ENCODE peak calls at places on chromosome 14, in six cellular contexts. R is esophagus muscularis mucosa, D is endothelial cell of umbilical vein, A is body of pancreas, S is A549, G is ovary. K is an unnamed sample. For H3K4me1, the result is how much of the 10 kb centered on the place peaks cover.

GRCh38 chr14:94129758-94130414 is 482 bp upstream of the IFI27L2 start:
- DNase-seq in R (peak), D (peak), A (peak), S (peak), G (peak), K (peak)

GRCh38 chr14:36455241-36455627 is 64.8 kb downstream of the NKX2-1 start:
- DNase-seq in R (no peak), D (no peak), A (no peak), S (no peak), G (no peak), K (no peak)

GRCh38 chr14:21097616-21098133 is 780 bp downstream of the ZNF219 start:
- DNase-seq in R (no peak), D (no peak), A (no peak), S (no peak), G (peak), K (no peak)

GRCh38 chr14:86055512-86055911 is 525.6 kb downstream of the FLRT2 start:
- DNase-seq in R (no peak), D (peak), A (no peak), S (no peak), G (no peak), K (no peak)

GRCh38 chr14:58987601-58988000 is 200.9 kb upstream of the DAAM1 start:
- DNase-seq in R (no peak), D (no peak), A (no peak), S (no peak), G (no peak), K (no peak)

GRCh38 chr14:94124582-94125377 is 4.6 kb downstream of the IFI27L2 start:
- DNase-seq in R (peak), D (no peak), A (no peak), S (no peak), G (no peak), K (no peak)

GRCh38 chr14:100274250-100274649 is 32.0 kb downstream of the SLC25A29 start:
- DNase-seq in R (no peak), D (no peak), A (no peak), S (no peak), G (no peak), K (no peak)

GRCh38 chr14:94598816-94599655 is 13.2 kb upstream of the SERPINA3 start:
- DNase-seq in R (peak), D (peak), A (peak), S (peak), G (peak), K (peak)

GRCh38 chr14:50018236-50019210 is 97.8 kb downstream of the VCPKMT start:
- DNase-seq in R (no peak), D (peak), A (peak), S (no peak), G (no peak), K (peak)

GRCh38 chr14:104874571-104875411 is 9.7 kb downstream of the CEP170B start:
- DNase-seq in R (no peak), D (no peak), A (no peak), S (no peak), G (no peak), K (no peak)

GRCh38 chr14:101709962-101710891 is 51.3 kb upstream of the PPP2R5C start:
- DNase-seq in R (peak), D (no peak), A (no peak), S (no peak), G (no peak), K (no peak)

GRCh38 chr14:103123128-103123633 is at the start of gene TNFAIP2:
- DNase-seq in R (no peak), D (no peak), A (peak), S (no peak), G (peak), K (peak)
- H3K4me1 ChIP-seq in R (half or more), D (under half), A (half or more), S (half or more), G (under half), K (under half)

DNA sequence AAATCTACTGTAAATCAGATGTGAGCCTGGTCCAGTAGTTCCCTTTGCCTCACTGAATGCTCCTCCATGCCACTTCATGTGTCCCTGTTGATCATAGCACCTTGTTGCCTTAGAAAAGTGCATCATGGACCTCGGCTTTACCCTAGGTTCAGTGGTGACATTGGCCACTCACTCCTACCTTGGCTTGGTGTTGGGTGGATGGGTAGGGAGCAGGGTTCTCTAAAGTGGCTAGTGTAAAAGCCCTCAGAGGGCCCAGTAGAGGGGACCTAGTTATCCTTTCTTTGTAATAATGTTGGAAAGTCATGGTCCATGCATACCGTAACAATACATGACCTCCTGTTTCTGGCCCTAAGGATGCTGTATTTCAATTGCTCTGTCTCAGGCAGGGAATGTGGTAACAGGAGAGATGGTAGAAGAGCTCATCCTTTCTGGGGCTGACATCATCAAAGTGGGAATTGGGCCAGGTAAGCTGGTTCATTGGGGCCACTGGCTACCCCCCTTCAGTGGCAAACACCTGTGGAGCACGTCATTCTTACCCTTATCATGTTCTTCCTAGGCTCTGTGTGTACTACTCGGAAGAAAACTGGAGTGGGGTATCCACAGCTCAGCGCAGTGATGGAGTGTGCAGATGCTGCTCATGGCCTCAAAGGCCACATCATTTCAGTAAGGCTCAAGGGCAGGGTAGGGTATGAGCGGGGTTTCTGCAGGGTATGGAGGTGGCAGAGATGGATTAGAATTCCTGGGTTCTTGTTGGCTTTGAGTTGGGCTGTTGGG is 4.1 kb downstream of the GMPR2 start:
- DNase-seq in R (no peak), D (no peak), A (no peak), S (no peak), G (no peak), K (no peak)
- TF ChIP-seq POLR2A in R (no peak), D (no peak), A (no peak), S (no peak), G (no peak), K (no peak)

GRCh38 chr14:75379246-75379929 is 48.4 kb upstream of the JDP2 start:
- DNase-seq in R (no peak), D (no peak), A (no peak), S (no peak), G (no peak), K (no peak)
- H3K27ac ChIP-seq in R (no peak), D (no peak), A (no peak), S (no peak), G (no peak), K (no peak)

DNA sequence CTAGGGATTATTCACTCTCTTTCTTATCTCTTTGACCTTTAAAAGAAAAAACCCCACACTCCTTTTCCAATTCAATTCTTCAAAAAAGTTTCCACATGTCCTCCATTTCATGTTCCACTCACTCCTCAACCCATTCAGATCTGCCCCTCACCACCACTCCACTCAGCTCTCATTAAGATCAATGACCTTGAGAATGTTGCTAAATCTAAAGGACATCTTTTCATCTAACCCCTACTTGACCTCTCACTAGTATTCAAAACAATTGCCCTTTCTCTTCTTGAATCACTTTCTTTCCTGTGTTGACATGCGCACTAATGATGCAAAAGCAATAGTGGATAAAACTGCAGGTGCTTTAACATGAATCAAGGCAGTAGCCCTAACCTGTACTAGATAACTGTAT is 9.9 kb downstream of the HECTD1 start:
- DNase-seq in R (no peak), D (no peak), A (no peak), S (no peak), G (no peak), K (no peak)
- H3K4me1 ChIP-seq in R (half or more), D (under half), A (under half), S (half or more), G (under half), K (under half)

GRCh38 chr14:69152944-69153847 is at the start of gene DCAF5:
- DNase-seq in R (peak), D (peak), A (peak), S (peak), G (peak), K (peak)
- TF ChIP-seq POLR2A in R (peak), D (peak), A (peak), S (peak), G (peak), K (peak)

GRCh38 chr14:35384386-35385041 is 20.0 kb downstream of the NFKBIA start:
- DNase-seq in R (no peak), D (peak), A (peak), S (no peak), G (peak), K (peak)

GRCh38 chr14:35385042-35385839 is 19.3 kb downstream of the NFKBIA start:
- DNase-seq in R (peak), D (peak), A (peak), S (peak), G (peak), K (peak)

GRCh38 chr14:35380794-35381193 is 23.8 kb downstream of the NFKBIA start:
- DNase-seq in R (no peak), D (no peak), A (no peak), S (no peak), G (no peak), K (no peak)

GRCh38 chr14:35386673-35387125 is 17.9 kb downstream of the NFKBIA start:
- DNase-seq in R (no peak), D (no peak), A (no peak), S (no peak), G (no peak), K (no peak)

GRCh38 chr14:35383569-35384385 is 20.8 kb downstream of the NFKBIA start:
- DNase-seq in R (no peak), D (no peak), A (no peak), S (no peak), G (no peak), K (no peak)
- H3K27ac ChIP-seq in R (peak), D (peak), A (no peak), S (peak), G (peak), K (peak)

DNA sequence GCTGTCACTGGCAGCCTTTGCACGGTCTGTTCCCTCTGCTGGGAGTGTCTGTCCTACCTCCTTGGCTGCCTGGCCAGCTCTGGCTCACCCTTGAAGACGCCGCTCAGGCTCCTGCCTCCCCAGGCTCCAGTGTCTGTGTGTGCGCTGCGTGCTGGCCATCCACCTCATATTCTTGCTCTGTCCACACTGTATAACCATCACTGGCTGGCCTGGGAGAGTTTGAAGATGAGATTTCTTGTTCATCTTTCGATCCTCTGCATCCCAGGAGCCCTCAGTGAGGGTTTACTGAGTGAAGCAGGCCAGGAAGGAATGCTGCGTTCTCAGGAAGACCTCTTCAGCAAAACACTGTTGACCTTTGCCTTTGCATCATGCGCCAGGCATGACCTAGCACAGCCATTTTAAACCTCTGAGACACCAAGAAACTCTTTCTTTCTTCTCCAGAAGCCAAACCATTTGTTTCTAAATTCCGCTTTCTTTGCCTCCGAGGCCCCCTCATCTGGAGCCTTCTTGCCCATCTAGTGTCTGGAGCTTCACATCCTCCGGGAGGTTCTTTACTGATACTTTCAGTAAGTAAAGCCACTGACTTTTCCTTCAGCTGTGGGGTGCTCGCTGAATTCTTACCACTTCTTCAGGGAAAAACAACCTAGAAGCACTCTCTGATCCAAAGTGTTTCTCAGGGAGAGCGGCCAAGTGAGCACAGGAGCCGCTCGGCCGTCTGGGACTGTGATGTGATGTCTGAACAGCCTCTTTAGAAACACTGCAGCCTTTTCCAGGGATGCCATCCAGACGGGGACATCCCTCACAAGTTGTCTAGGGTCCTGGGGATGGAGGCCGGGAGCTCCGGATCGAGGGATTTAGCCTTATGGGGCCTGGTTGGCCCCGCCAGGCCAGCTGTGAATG is 160.9 kb downstream of the ZFP36L1 start:
- DNase-seq in R (peak), D (no peak), A (no peak), S (no peak), G (no peak), K (no peak)
- H3K4me1 ChIP-seq in R (half or more), D (under half), A (under half), S (under half), G (under half), K (under half)

GRCh38 chr14:23370221-23370620 is 2.4 kb upstream of the IL25 start:
- DNase-seq in R (no peak), D (no peak), A (no peak), S (no peak), G (no peak), K (no peak)

GRCh38 chr14:23364164-23364571 is 804 bp downstream of the EFS start:
- DNase-seq in R (no peak), D (no peak), A (no peak), S (no peak), G (no peak), K (peak)

GRCh38 chr14:23364604-23365352 is at the start of gene EFS:
- DNase-seq in R (no peak), D (no peak), A (no peak), S (no peak), G (peak), K (peak)

GRCh38 chr14:23365353-23366162 is 586 bp upstream of the EFS start:
- DNase-seq in R (no peak), D (no peak), A (no peak), S (no peak), G (peak), K (no peak)

GRCh38 chr14:23366163-23366921 is 1.4 kb upstream of the EFS start:
- DNase-seq in R (no peak), D (no peak), A (peak), S (no peak), G (peak), K (peak)
- TF ChIP-seq POLR2A in R (peak), D (no peak), A (peak), S (no peak), G (peak), K (peak)

DNA sequence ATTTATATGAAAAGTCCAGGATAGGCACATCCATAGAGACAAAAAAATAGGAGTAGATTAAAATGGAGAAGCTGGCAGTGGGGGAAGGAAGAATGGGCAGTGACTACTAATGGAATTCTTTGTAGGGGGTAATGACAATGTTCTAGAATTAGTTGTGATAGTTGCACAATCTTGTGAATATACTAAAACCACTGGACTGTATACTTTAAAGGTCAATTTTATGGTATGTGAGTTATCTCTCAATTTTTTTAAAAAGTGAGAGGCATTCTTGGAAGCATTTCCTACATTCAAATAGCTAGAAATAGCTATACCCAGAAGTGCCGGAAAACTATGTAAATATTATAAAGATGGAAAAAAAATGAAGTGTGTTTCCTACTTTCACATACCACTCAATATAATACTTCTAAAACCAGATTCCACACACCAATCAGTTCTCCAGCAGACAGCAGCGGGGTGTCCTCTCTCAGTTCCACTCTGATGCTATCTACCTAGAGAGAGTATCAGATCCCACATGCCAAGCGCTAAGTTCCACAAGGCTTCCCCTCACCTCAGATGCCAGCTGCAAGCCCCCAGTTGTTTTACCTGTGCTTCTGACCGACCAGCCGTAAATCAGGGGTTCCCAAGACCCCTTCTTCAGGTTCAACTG is 41.7 kb upstream of the NID2 start:
- DNase-seq in R (no peak), D (no peak), A (no peak), S (no peak), G (no peak), K (no peak)
- H3K27ac ChIP-seq in R (no peak), D (no peak), A (no peak), S (peak), G (no peak), K (no peak)

K was measured in uterus.